ENCODE peak calls at places on chromosome 3, in five cellular contexts. A is AG09319, E is LNCaP clone FGC, F is lower leg skin, H is endothelial cell. U is an unnamed sample.

GRCh38 chr3:67531149-67532101 is 123.0 kb downstream of the SUCLG2 start:
- DNase-seq in H (no peak), E (no peak), F (no peak), A (no peak), U (no peak)

GRCh38 chr3:73094127-73094526 is 32.7 kb downstream of the EBLN2 start:
- DNase-seq in F (no peak), H (no peak), E (peak; percentile 10), A (no peak), U (no peak)

GRCh38 chr3:169526246-169526645 is 137.3 kb downstream of the MECOM start:
- DNase-seq in E (no peak), F (no peak), A (no peak), H (no peak), U (no peak)

GRCh38 chr3:53318522-53318921 is 28.8 kb downstream of the DCP1A start:
- DNase-seq in E (no peak), F (no peak), H (no peak), A (peak; percentile 20), U (no peak)

GRCh38 chr3:127747066-127747465 is 74.3 kb downstream of the ABTB1 start:
- DNase-seq in H (no peak), E (no peak), F (no peak), A (no peak), U (no peak)

GRCh38 chr3:172210355-172210754 is 171.0 kb downstream of the FNDC3B start:
- DNase-seq in F (no peak), A (no peak), H (no peak), E (no peak), U (no peak)

GRCh38 chr3:79245295-79246138 is 522.3 kb downstream of the ROBO1 start:
- DNase-seq in H (no peak), E (no peak), F (no peak), A (no peak), U (no peak)

GRCh38 chr3:71010731-71011455 is 572.6 kb downstream of the FOXP1 start:
- DNase-seq in E (no peak), F (no peak), H (no peak), A (no peak), U (no peak)

GRCh38 chr3:13021141-13021933 is 51.9 kb downstream of the IQSEC1 start:
- DNase-seq in A (no peak), H (no peak), E (no peak), F (no peak), U (no peak)

GRCh38 chr3:144164352-144164751 is 192.7 kb downstream of the DIPK2A start:
- DNase-seq in F (no peak), A (no peak), H (no peak), E (no peak), U (no peak)

GRCh38 chr3:13539285-13539625 is 9.7 kb upstream of the FBLN2 start:
- DNase-seq in H (no peak), E (no peak), A (no peak), F (no peak), U (no peak)

GRCh38 chr3:67037615-67038014 is 39.5 kb downstream of the KBTBD8 start:
- DNase-seq in F (no peak), A (no peak), H (no peak), E (peak; percentile 1), U (no peak)

GRCh38 chr3:73070675-73071575 is 9.5 kb downstream of the EBLN2 start:
- DNase-seq in H (no peak), A (peak; percentile 52), E (no peak), F (no peak), U (no peak)

GRCh38 chr3:66473637-66474036 is 27.2 kb downstream of the LRIG1 start:
- DNase-seq in F (no peak), H (no peak), E (peak; percentile 77), A (no peak), U (no peak)

GRCh38 chr3:123071146-123071545 is 4.3 kb downstream of the PDIA5 start:
- DNase-seq in H (no peak), F (no peak), A (no peak), E (no peak), U (no peak)

GRCh38 chr3:98892263-98892662 is 9.2 kb downstream of the DCBLD2 start:
- DNase-seq in F (no peak), A (no peak), H (no peak), E (no peak), U (no peak)

GRCh38 chr3:172140499-172141391 is 101.4 kb downstream of the FNDC3B start:
- DNase-seq in H (no peak), E (peak; percentile 80), A (peak; percentile 52), F (no peak), U (no peak)

GRCh38 chr3:184717608-184717995 is 5.7 kb upstream of the MAGEF1 start:
- DNase-seq in F (no peak), E (no peak), H (no peak), A (no peak), U (no peak)

GRCh38 chr3:142915636-142916035 is 26.8 kb upstream of the PCOLCE2 start:
- DNase-seq in F (no peak), A (no peak), H (no peak), E (no peak), U (no peak)

GRCh38 chr3:197186887-197187588 is 111.4 kb downstream of the DLG1 start:
- DNase-seq in H (no peak), A (no peak), E (peak; percentile 64), F (peak; percentile 23), U (no peak)

GRCh38 chr3:146968204-146968651 is 363.1 kb upstream of the PLSCR5 start:
- DNase-seq in A (peak; percentile 42), F (no peak), H (no peak), E (no peak), U (no peak)

GRCh38 chr3:131543714-131544113 is 40.9 kb upstream of the MRPL3 start:
- DNase-seq in H (no peak), A (peak; percentile 57), F (peak; percentile 44), E (peak; percentile 74), U (no peak)

GRCh38 chr3:13379191-13379830 is 40.8 kb downstream of the NUP210 start:
- DNase-seq in H (no peak), F (no peak), E (no peak), A (peak; percentile 1), U (no peak)

GRCh38 chr3:72274511-72275295 is 489.8 kb upstream of the PROK2 start:
- DNase-seq in E (peak; percentile 69), A (peak; percentile 45), F (peak; percentile 85), H (no peak), U (no peak)

GRCh38 chr3:48135773-48136495 is 52.3 kb downstream of the CDC25A start:
- DNase-seq in E (no peak), F (no peak), H (no peak), A (no peak), U (no peak)

GRCh38 chr3:5219216-5219615 is 31.7 kb downstream of the EDEM1 start:
- DNase-seq in A (no peak), F (no peak), E (no peak), H (no peak), U (no peak)

GRCh38 chr3:57706462-57706861 is 13.6 kb upstream of the DENND6A start:
- DNase-seq in A (peak; percentile 49), F (no peak), H (no peak), E (no peak), U (no peak)

GRCh38 chr3:152037304-152037703 is 163.9 kb downstream of the SUCNR1 start:
- DNase-seq in A (no peak), F (no peak), E (no peak), H (no peak), U (no peak)

GRCh38 chr3:117074833-117075232 is 365.3 kb downstream of the TUSC7 start:
- DNase-seq in F (no peak), E (no peak), A (no peak), H (no peak), U (no peak)

GRCh38 chr3:97481416-97481815 is 283.1 kb upstream of the ARL6 start:
- DNase-seq in E (no peak), A (no peak), F (no peak), H (no peak), U (no peak)

GRCh38 chr3:24730173-24730572 is 235.5 kb upstream of the THRB start:
- DNase-seq in E (no peak), A (no peak), H (no peak), F (no peak), U (no peak)

GRCh38 chr3:135844381-135844780 is 121.1 kb upstream of the PPP2R3A start:
- DNase-seq in F (no peak), E (no peak), H (no peak), A (no peak), U (no peak)

GRCh38 chr3:127542441-127542952 is 48.0 kb downstream of the TPRA1 start:
- DNase-seq in F (no peak), E (peak; percentile 74), H (no peak), A (no peak), U (no peak)

GRCh38 chr3:37820213-37820612 is 41.5 kb upstream of the CTDSPL start:
- DNase-seq in A (no peak), H (no peak), E (no peak), F (no peak), U (no peak)
- TF ChIP-seq CTCF in A (no peak), H (no peak), E (no peak), F (no peak), U (no peak)

GRCh38 chr3:119810018-119810435 is 28.1 kb downstream of the NR1I2 start:
- DNase-seq in H (no peak), E (no peak), A (no peak), F (no peak), U (peak; percentile 27)
- TF ChIP-seq CTCF in H (no peak), E (no peak), A (peak; percentile 28), F (no peak), U (no peak)

DNA sequence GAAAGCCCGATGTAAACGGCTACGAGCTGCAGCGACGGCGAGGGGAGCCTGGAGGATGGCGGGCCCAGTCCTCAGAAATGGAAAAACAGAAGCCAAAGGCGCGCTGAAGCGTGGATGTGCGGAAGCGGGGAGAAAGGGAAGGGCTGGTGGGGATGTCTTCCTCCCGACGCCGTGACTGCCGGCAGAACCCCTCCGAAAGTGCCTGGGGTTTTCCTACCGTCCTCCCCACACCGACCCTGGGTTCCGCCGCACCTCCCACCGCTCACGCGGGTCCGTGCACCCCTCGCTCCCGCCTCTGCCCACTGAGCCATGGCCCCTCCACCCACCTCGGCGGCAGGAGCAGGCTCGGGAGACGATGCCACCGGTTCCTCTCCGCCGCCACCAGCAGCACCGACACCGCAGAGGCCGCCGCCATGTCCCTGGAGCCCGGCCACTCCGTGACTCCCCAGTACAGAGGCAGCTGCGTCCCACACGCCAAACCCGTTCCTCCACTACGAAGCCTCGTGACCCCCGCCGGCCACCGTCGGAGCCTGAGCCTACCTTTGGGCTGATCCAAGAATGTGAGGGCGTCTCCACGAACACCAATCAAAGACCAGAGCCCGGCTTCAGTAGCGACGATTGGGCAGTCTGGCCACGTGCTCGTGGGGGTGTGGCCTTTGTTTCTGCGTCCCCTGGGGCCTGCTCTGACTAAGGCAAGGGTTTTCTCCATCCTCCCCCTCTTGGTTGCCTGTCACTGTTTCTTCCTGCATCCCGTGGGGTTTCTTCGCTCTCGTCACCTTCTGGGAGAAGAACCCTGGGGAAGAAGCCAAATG is at the start of gene MCCC1:
- DNase-seq in E (peak; percentile 99), F (peak; percentile 99), H (peak; percentile 96), A (peak; percentile 94), U (peak; percentile 96)
- TF ChIP-seq CTCF in E (no peak), F (no peak), H (no peak), A (no peak), U (no peak)

GRCh38 chr3:101677436-101678286 is 729 bp upstream of the ZBTB11 start:
- DNase-seq in E (no peak), A (no peak), H (peak; percentile 9), F (no peak), U (no peak)
- TF ChIP-seq CTCF in E (no peak), A (no peak), H (no peak), F (no peak), U (no peak)

GRCh38 chr3:32340639-32341365 is 50.9 kb upstream of the CMTM7 start:
- DNase-seq in F (no peak), A (no peak), E (no peak), H (no peak), U (no peak)
- TF ChIP-seq CTCF in F (no peak), A (no peak), E (peak; percentile 28), H (no peak), U (no peak)